ENCODE peak calls at places on chromosomes 5 and 9, in seven cellular contexts. Y, E, G, H, P, F and W are unnamed samples.

GRCh38 chr5:9059920-9060691 is 485.8 kb downstream of the SEMA5A start:
- DNase-seq in E (peak), G (peak), Y (no peak), F (no peak), P (peak), H (no peak), W (peak)

GRCh38 chr9:126218726-126219125 is 107.9 kb upstream of the MVB12B start:
- DNase-seq in G (no peak), E (no peak), H (no peak), P (no peak), F (no peak), Y (peak), W (no peak)

GRCh38 chr9:129624947-129625346 is 1.0 kb upstream of the NTMT1 start:
- DNase-seq in H (no peak), Y (no peak), E (peak), F (no peak), P (peak), G (peak), W (no peak)

GRCh38 chr5:496028-496427 is 28.2 kb downstream of the SLC9A3 start:
- DNase-seq in Y (no peak), E (no peak), F (no peak), P (no peak), G (no peak), H (no peak), W (no peak)

GRCh38 chr5:170420809-170421412 is 31.7 kb upstream of the KCNMB1 start:
- DNase-seq in P (peak), H (peak), G (peak), E (peak), F (peak), Y (peak), W (peak)

GRCh38 chr5:62652225-62652624 is 73.6 kb downstream of the LRRC70 start:
- DNase-seq in H (no peak), F (no peak), G (no peak), P (no peak), Y (no peak), E (no peak), W (no peak)

GRCh38 chr5:83015676-83016075 is 61.5 kb downstream of the TMEM167A start:
- DNase-seq in Y (no peak), G (no peak), F (no peak), P (no peak), E (no peak), H (no peak), W (peak)

GRCh38 chr5:102628449-102629175 is 126.5 kb upstream of the PAM start:
- DNase-seq in Y (no peak), H (no peak), F (no peak), E (peak), P (peak), G (peak), W (no peak)

GRCh38 chr9:87685871-87686519 is 39.9 kb upstream of the CTSL start:
- DNase-seq in H (no peak), Y (peak), F (no peak), E (peak), G (peak), P (no peak), W (no peak)

GRCh38 chr5:170151105-170151831 is 45.6 kb downstream of the FOXI1 start:
- DNase-seq in Y (peak), H (no peak), P (peak), E (peak), G (peak), F (peak), W (peak)

GRCh38 chr5:13601152-13601551 is 343.3 kb downstream of the DNAH5 start:
- DNase-seq in P (no peak), E (peak), H (no peak), Y (no peak), F (no peak), G (peak), W (no peak)

GRCh38 chr9:5013379-5013778 is 28.3 kb downstream of the JAK2 start:
- DNase-seq in E (no peak), Y (no peak), G (no peak), H (no peak), P (no peak), F (no peak), W (no peak)

GRCh38 chr9:122978586-122978985 is 37.8 kb downstream of the RABGAP1 start:
- DNase-seq in H (no peak), P (no peak), F (no peak), E (peak), Y (no peak), G (no peak), W (no peak)

GRCh38 chr5:27482663-27483062 is 444.3 kb upstream of the CDH9 start:
- DNase-seq in F (no peak), P (no peak), G (no peak), Y (no peak), H (no peak), E (no peak), W (no peak)

GRCh38 chr5:136522217-136522956 is 157.0 kb upstream of the TRPC7 start:
- DNase-seq in E (no peak), P (no peak), G (no peak), Y (no peak), H (no peak), F (no peak), W (peak)

GRCh38 chr5:150510460-150511263 is 2.7 kb downstream of the NDST1 start:
- DNase-seq in G (no peak), H (no peak), Y (no peak), F (no peak), P (no peak), E (no peak), W (no peak)

GRCh38 chr5:93736284-93736683 is 5.1 kb downstream of the POU5F2 start:
- DNase-seq in H (no peak), E (peak), G (peak), P (no peak), F (no peak), Y (no peak), W (no peak)

GRCh38 chr9:70535546-70536323 is 121.3 kb upstream of the KLF9 start:
- DNase-seq in G (no peak), F (no peak), Y (no peak), E (no peak), H (no peak), P (no peak), W (peak)

DNA sequence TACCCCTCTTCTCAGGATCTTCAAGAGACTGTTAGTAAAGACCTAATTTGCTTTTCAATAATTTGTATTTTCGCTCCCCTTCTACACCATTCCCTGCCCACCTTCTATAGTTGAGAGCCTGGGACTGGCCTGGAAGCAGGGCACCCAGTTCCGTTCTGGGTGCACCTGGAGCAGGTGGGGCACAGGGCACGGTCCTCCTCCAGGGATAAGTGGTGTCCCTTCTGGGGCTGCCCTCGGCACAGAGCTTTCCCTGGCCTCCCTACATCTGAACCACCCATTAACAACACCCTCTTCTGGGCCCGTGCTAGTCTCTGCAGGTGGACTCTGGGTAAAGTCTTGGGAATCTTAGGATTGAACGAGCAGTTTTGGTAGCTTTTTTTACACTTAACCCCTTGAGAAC is 92.8 kb upstream of the PANK3 start:
- DNase-seq in G (no peak), Y (no peak), P (no peak), H (no peak), E (no peak), F (no peak), W (no peak)
- H4K8ac ChIP-seq in G (no peak), Y (no peak), P (no peak), H (no peak), E (no peak), F (peak), W (no peak)

DNA sequence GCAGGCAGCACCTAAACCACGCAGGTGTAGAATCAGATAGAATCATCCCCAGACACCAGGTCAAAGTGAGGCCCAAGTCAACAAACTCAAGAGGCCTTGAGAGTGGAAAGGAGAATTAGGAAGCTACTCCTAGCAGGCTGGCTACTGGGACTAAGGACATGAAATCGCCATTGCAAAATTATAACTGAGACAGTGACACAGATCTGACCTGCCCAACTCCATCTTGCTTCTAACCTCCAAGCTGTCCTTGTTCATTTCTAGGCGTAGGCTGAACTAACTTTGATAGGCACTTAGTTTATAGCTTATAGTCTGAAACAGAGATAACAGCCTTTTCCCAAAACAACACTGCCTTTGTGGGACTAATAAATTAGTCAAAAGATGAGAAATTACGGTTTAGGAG is 52.8 kb downstream of the ACTL7B start:
- DNase-seq in F (no peak), G (no peak), E (no peak), P (no peak), H (no peak), Y (no peak), W (no peak)
- H4K8ac ChIP-seq in F (no peak), G (no peak), E (no peak), P (no peak), H (no peak), Y (no peak), W (no peak)

DNA sequence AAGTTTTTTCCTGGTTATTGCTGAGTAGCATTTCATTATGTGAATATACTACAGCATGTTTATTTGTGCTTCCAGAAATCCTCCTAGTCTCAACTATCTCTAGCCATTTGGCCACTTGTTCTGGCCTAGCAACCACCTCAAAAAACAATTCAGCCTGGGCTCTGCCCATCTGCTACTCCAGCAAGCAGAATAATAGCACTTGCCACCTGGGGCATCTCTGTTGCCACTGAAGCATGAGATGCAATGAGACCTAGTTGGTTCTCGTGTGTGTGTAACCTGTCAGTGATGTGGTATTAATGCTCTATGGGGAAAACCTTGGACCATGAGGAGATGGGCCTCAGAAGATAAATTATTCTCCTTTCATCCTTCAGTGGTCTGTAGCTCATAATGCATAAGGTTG is 129.5 kb downstream of the RNF180 start:
- DNase-seq in E (no peak), Y (no peak), H (no peak), G (no peak), P (no peak), F (no peak), W (no peak)
- H4K8ac ChIP-seq in E (no peak), Y (no peak), H (no peak), G (no peak), P (no peak), F (no peak), W (no peak)

GRCh38 chr5:74686962-74687751 is 2.1 kb downstream of the HEXB start:
- DNase-seq in F (no peak), Y (no peak), H (no peak), E (peak), G (peak), P (peak), W (no peak)
- H4K8ac ChIP-seq in F (no peak), Y (no peak), H (no peak), E (no peak), G (peak), P (no peak), W (no peak)

DNA sequence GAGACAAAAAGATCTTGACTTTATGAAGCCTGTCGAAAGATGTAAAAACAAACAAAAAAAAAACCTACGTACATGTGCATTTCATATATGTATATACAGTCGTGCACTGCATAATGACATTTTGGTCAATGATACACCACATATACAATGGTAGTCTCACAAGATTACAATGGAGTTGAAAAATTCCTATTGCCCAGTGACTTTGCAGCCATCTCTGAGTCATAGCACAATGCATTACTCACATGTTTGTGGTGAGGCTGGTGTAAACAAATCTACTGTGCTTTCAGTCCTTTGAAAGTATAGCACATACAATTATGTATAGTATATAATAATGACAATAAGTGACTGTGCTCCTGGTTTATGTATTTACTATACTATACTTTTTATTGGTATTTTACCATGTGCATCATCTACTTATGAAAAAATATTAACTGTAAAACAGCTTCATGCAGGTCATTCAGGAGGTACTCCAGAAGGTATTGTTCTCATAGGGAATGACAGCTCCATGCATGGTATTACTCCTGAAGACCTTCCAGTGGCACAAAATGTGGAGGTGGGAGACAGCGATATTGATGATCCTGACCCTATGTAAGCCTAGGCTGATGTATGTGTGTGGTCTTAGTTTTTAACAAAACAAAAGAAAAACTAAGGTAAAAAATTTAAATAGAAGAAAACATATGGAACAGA is 73.7 kb upstream of the FST start:
- DNase-seq in E (peak), P (peak), H (no peak), F (no peak), G (peak), Y (no peak), W (no peak)
- H4K8ac ChIP-seq in E (peak), P (no peak), H (no peak), F (no peak), G (peak), Y (no peak), W (no peak)

GRCh38 chr5:103842936-103843335 is 280.3 kb upstream of the NUDT12 start:
- DNase-seq in H (no peak), G (no peak), F (no peak), E (no peak), Y (no peak), P (no peak), W (no peak)

GRCh38 chr5:103840600-103840999 is 278.0 kb upstream of the NUDT12 start:
- DNase-seq in H (no peak), E (peak), G (no peak), P (no peak), Y (no peak), F (no peak), W (no peak)
- H4K8ac ChIP-seq in H (no peak), E (no peak), G (no peak), P (no peak), Y (no peak), F (no peak), W (no peak)